ENCODE peak calls at places on chromosomes 4 and X, in five cellular contexts. W is stomach, L is right lobe of liver, O is GM06990, X is spleen. I is an unnamed sample.
A peak's percentile ranks its signal among the peaks of the same experiment; 100 is the strongest.

GRCh38 chrX:149950681-149951080 is 12.4 kb upstream of the EOLA2 start:
- DNase-seq in L (no peak), X (no peak), W (no peak), O (no peak), I (peak; percentile 35)

GRCh38 chr4:22672944-22673343 is 19.8 kb upstream of the GBA3 start:
- DNase-seq in O (no peak), W (no peak), L (no peak), X (no peak), I (no peak)

GRCh38 chr4:3178351-3178750 is 70.6 kb upstream of the MSANTD1 start:
- DNase-seq in L (no peak), W (no peak), O (no peak), X (no peak), I (no peak)

GRCh38 chr4:85756938-85757337 is 282.0 kb downstream of the ARHGAP24 start:
- DNase-seq in X (no peak), L (no peak), O (no peak), W (no peak), I (peak; percentile 28)

GRCh38 chr4:91116861-91117260 is 989.7 kb downstream of the CCSER1 start:
- DNase-seq in L (no peak), O (no peak), W (no peak), X (no peak), I (no peak)

GRCh38 chr4:124851741-124852140 is 139.2 kb upstream of the ANKRD50 start:
- DNase-seq in O (no peak), W (no peak), X (no peak), L (no peak), I (no peak)

GRCh38 chrX:28756175-28756574 is 168.9 kb downstream of the IL1RAPL1 start:
- DNase-seq in O (no peak), L (no peak), X (no peak), W (no peak), I (no peak)

GRCh38 chr4:155207534-155208257 is 740 bp upstream of the NPY2R start:
- DNase-seq in W (no peak), L (no peak), O (peak; percentile 3), X (no peak), I (no peak)

GRCh38 chr4:119068529-119068962 is 67.1 kb upstream of the MYOZ2 start:
- DNase-seq in W (no peak), O (no peak), X (no peak), L (no peak), I (no peak)

DNA sequence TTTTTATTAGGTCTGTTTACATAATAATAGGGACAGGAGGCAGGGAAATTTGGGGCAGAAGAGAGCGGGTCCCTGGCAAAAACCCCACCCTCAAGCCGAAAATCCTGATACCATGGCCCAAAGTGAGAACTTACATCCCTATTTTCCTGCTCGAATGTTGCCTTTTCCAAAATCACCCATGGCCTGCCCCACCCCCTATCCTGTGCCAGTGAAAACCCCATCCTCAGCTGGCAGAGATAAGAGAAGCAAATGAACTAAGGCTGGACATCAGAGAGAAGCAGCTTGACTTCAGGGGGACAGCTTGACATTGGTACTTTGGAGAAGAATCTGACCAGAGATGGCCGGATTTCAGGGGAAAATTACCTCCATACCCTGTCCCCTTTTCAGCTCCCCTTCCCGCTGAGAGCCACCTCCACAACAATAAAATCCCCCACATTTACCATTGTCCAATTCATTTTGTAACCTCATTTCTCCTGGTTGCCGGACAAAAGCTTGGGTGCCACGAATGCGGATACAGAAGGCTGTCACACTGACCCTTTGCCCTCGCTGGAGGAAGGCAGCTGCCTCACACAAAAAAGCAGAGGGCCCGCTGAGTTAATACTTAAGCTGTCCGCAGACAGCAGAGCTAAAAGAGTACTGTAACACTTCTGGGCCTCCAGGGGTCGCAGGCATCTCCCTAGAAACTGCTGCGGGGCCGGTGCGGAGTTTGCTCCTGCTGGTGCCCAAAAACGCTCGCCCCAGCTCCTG is 196.2 kb downstream of the SNCA start:
- DNase-seq in X (no peak), O (no peak), L (peak; percentile 61), W (no peak), I (peak; percentile 55)
- TF ChIP-seq CTCF in X (no peak), O (peak; percentile 19), L (peak; percentile 46), W (no peak), I (peak; percentile 62)

DNA sequence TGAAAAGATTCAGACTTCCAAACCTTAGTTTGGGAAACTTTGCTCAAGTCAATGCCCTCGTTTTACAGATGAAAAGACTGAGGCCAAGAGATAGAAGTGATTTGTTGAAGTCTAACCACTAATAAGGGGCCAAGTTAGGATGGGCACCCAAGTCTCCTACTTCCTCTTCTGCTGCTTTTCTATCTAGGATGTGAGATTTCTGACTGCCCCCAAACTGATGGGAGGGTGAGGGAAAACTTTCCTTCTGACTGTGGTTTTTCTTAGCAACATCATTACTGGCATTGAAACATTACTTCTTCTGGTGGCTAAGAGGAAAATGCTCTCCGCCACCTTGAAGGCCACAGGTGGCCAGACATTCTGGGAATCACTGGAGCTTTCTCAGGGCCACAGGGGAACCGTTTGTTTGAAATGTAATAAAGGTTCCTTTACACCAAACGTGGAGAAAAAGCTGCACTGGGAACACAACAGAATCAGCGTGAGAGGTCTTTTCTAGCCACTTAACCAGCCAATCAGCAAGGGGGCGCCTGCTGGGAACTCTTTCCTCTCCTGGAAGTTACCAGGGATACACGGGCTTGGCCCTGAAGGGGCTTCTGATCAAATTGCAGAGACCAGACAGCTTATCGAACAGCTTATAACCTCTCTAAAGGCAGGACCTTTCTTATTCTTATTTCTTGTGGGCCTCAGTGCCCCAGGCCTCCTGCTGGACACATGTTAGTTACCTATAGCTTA is 115.9 kb upstream of the TEX13D start:
- DNase-seq in X (no peak), L (no peak), W (no peak), O (no peak), I (no peak)
- TF ChIP-seq CTCF in X (no peak), L (no peak), W (no peak), O (no peak), I (no peak)

GRCh38 chr4:36414248-36414647 is 132.8 kb downstream of the DTHD1 start:
- DNase-seq in L (no peak), O (no peak), X (no peak), W (no peak), I (no peak)
- TF ChIP-seq CTCF in L (peak; percentile 44), O (peak; percentile 42), X (no peak), W (peak; percentile 19), I (peak; percentile 14)

DNA sequence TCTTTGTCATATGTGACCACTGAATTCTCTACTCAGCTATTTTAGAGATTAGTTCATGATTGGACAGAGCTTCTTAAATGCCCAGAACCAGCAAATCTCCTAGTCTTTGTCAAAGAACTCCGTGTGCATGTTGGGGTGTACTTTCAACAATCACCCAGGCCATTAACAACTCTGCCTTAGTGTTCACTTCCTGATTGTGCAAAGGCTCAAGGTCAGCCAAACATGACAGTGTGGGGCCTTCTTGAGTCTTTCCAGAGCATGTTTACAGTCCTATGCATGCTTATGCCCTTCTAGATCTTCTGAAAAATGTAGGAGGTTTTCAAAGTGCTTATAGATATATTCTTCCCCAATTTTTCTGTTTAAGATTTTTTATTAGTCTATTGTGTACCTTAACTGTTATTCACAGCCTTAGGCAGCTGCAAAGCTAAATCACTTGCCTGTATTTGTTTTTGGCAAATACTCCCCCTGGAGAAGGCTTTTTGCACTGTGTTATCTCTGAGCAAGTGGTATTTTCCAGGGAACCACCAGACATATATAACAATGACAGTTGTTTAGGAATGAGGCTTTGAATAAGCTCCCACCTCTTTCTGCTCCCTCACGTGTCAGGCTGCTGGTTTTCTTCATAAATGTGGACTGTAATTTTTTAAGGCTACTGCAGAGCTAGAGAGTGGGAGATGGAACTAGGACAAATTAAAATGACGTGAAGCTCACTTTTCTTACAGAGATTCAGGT is 24.0 kb upstream of the DRP2 start:
- DNase-seq in O (no peak), W (no peak), L (no peak), X (no peak), I (no peak)
- TF ChIP-seq CTCF in O (no peak), W (no peak), L (no peak), X (no peak), I (no peak)

GRCh38 chr4:7876096-7876993 is 63.3 kb downstream of the AFAP1 start:
- DNase-seq in X (no peak), W (no peak), L (no peak), O (no peak), I (no peak)
- TF ChIP-seq CTCF in X (no peak), W (no peak), L (no peak), O (no peak), I (no peak)

GRCh38 chr4:151798678-151799416 is 38.0 kb upstream of the GATB start:
- DNase-seq in L (no peak), X (no peak), O (peak; percentile 49), W (no peak), I (no peak)

GRCh38 chr4:151792995-151793394 is 32.2 kb upstream of the GATB start:
- DNase-seq in O (no peak), L (no peak), W (no peak), X (no peak), I (no peak)

GRCh38 chr4:151797131-151797530 is 36.3 kb upstream of the GATB start:
- DNase-seq in W (no peak), X (no peak), O (no peak), L (no peak), I (no peak)

GRCh38 chr4:151797853-151798252 is 37.0 kb upstream of the GATB start:
- DNase-seq in X (no peak), O (no peak), L (no peak), W (no peak), I (no peak)

DNA sequence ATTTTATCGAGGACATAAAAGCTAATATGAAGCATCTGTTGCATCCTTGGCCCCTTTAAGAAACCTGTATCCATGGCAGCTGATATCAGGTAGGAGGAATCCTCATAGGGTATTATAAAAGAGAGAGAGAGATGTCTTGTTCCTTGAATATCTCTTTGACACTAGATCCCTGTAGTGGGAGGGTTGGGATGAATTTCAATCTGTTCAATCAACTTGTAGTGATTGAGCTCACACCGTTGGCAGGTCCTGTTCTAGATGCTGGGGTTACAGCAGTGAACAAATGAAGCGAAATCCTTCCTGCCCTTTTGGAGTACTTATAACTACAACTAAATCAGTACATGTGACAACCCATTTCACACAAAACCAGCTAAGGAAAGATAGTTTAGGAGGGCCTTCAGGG is 35.3 kb upstream of the GATB start:
- DNase-seq in X (no peak), W (no peak), O (no peak), L (no peak), I (no peak)
- TF ChIP-seq CTCF in X (no peak), W (no peak), O (no peak), L (no peak), I (no peak)

I was measured in Calu3.